ENCODE peak calls at places on chromosomes 2 and 18, in five cellular contexts. X, G, D, M and J are unnamed samples.

GRCh38 chr2:233049194-233049761 is 10.9 kb upstream of the INPP5D start:
- DNase-seq in X (no peak), G (no peak), D (no peak), M (no peak), J (no peak)

GRCh38 chr2:11430729-11431128 is 35.2 kb downstream of the E2F6 start:
- DNase-seq in X (no peak), G (no peak), D (no peak), M (no peak), J (no peak)

GRCh38 chr2:42829556-42830510 is 37.5 kb upstream of the HAAO start:
- DNase-seq in X (no peak), G (no peak), D (peak; percentile 36), M (no peak), J (no peak)

GRCh38 chr2:106292627-106293026 is 98.5 kb upstream of the UXS1 start:
- DNase-seq in X (no peak), G (no peak), D (peak; percentile 10), M (no peak), J (no peak)

GRCh38 chr2:218071218-218071937 is 2.3 kb downstream of the RUFY4 start:
- DNase-seq in X (no peak), G (no peak), D (no peak), M (no peak), J (no peak)

GRCh38 chr2:33219850-33220275 is 256.6 kb upstream of the RASGRP3 start:
- DNase-seq in X (no peak), G (no peak), D (no peak), M (no peak), J (no peak)

GRCh38 chr18:39846277-39846676 is 2108.8 kb upstream of the PIK3C3 start:
- DNase-seq in X (no peak), G (no peak), D (no peak), M (no peak), J (no peak)

GRCh38 chr18:50726960-50727589 is 92.7 kb downstream of the MRO start:
- DNase-seq in X (no peak), G (no peak), D (no peak), M (no peak), J (no peak)

GRCh38 chr2:119205001-119205669 is 18.5 kb upstream of the STEAP3 start:
- DNase-seq in X (no peak), G (no peak), D (no peak), M (no peak), J (peak; percentile 90)

GRCh38 chr18:77068890-77069312 is 63.7 kb downstream of the MBP start:
- DNase-seq in X (no peak), G (no peak), D (no peak), M (no peak), J (no peak)

GRCh38 chr2:62216113-62216512 is 20.2 kb downstream of the B3GNT2 start:
- DNase-seq in X (no peak), G (no peak), D (no peak), M (no peak), J (no peak)

GRCh38 chr2:226985227-226985946 is 149.5 kb downstream of the RHBDD1 start:
- DNase-seq in X (peak; percentile 72), G (peak; percentile 17), D (no peak), M (peak; percentile 56), J (peak; percentile 20)

GRCh38 chr2:39517622-39518021 is 80.5 kb upstream of the MAP4K3 start:
- DNase-seq in X (no peak), G (no peak), D (no peak), M (no peak), J (no peak)

GRCh38 chr18:48876590-48876989 is 74.2 kb downstream of the SMAD7 start:
- DNase-seq in X (no peak), G (no peak), D (no peak), M (no peak), J (no peak)

GRCh38 chr2:173720310-173720709 is 244.9 kb downstream of the SP3 start:
- DNase-seq in X (no peak), G (no peak), D (no peak), M (no peak), J (no peak)

GRCh38 chr2:62461707-62462106 is 44.3 kb downstream of the TMEM17 start:
- DNase-seq in X (no peak), G (no peak), D (no peak), M (no peak), J (no peak)

GRCh38 chr2:50591642-50592041 is 440.3 kb downstream of the NRXN1 start:
- DNase-seq in X (no peak), G (no peak), D (no peak), M (no peak), J (no peak)

GRCh38 chr2:216392018-216392562 is 19.8 kb upstream of the MARCHF4 start:
- DNase-seq in X (no peak), G (no peak), D (no peak), M (no peak), J (no peak)

GRCh38 chr2:204909791-204910190 is 364.5 kb downstream of the PARD3B start:
- DNase-seq in X (no peak), G (no peak), D (no peak), M (no peak), J (no peak)

GRCh38 chr2:13353083-13353482 is 636.3 kb downstream of the TRIB2 start:
- DNase-seq in X (no peak), G (no peak), D (no peak), M (no peak), J (no peak)

GRCh38 chr18:79911009-79911870 is 40.2 kb downstream of the SLC66A2 start:
- DNase-seq in X (no peak), G (no peak), D (no peak), M (no peak), J (no peak)

GRCh38 chr2:223039618-223040017 is 12.4 kb upstream of the KCNE4 start:
- DNase-seq in X (no peak), G (no peak), D (no peak), M (no peak), J (no peak)

GRCh38 chr18:73352546-73352945 is 484.8 kb upstream of the NETO1 start:
- DNase-seq in X (no peak), G (no peak), D (no peak), M (no peak), J (no peak)

GRCh38 chr2:45178854-45179253 is 169.6 kb upstream of the SIX2 start:
- DNase-seq in X (no peak), G (no peak), D (no peak), M (no peak), J (no peak)

GRCh38 chr2:112217854-112218253 is 37.0 kb downstream of the ZC3H8 start:
- DNase-seq in X (no peak), G (no peak), D (no peak), M (no peak), J (no peak)

GRCh38 chr2:126749537-126749936 is 93.6 kb downstream of the GYPC start:
- DNase-seq in X (no peak), G (no peak), D (peak; percentile 36), M (no peak), J (no peak)

GRCh38 chr2:184689633-184690032 is 91.3 kb downstream of the ZNF804A start:
- DNase-seq in X (no peak), G (no peak), D (no peak), M (no peak), J (no peak)

GRCh38 chr2:22890142-22890541 is 494.8 kb upstream of the KLHL29 start:
- DNase-seq in X (no peak), G (no peak), D (no peak), M (no peak), J (no peak)

DNA sequence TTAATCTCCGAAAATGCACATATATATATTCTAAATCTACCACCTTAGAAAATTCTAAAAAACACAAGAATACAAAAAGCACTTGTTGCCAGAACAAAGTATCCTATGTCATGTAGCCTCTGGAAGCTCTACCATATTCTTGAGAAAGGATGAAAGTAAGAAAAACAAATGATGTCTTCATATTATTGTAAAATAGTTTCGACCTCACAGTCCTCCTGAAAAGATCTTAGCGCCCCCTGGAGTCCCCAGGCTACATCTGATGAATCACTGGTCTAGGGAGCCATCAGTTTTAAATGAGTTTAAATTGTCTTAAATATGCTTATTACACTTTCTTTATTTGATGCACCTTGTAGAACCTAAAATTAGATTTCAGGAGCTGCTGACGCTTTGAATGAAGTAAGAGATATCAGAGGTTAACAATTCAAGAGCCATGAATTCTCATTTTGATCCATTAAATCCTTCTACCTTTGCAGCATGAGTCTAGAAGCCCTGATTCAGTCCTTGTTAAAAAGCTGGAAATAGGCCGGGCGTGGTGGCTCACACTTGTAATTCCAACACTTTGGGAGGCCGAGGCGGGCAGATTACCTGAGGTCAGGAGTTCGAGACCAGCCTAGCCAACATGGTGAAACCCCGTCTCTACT is 138.8 kb downstream of the MCFD2 start:
- DNase-seq in X (peak; percentile 69), G (peak; percentile 31), D (no peak), M (peak; percentile 54), J (peak; percentile 53)
- TF ChIP-seq JUND in X (no peak), G (peak; percentile 40), D (peak; percentile 42), M (no peak), J (no peak)

DNA sequence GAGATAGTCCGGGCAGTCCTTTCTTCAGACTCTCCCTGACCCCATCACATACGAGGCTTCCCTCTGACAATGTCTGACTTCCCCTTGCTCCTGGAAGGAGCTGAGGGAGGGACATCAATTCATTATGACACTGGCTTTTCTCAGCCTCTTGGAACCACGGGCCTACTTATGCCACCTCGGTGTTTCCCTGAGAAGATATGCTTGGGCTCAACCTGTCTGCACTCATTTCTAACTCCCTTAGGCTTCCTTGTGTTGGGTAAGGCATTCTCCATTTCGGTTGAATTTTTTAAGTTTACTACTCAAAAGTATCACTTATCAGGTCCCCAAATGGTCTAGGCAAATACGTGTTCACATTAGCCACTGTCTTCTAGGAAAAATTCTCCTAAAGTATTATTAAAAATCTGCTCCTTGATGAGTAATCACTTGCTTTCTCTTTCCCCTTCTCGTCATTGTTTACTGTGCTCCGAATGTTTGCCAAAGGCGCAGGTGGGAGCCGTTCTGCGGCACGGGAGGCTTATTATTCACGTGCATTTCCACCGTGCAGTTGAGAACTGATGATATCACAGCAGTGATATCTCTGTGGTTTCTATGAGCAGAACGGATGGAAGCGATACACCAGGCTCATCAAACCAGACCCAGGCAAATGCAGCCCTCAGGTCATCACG is 33.1 kb downstream of the ARL4C start:
- DNase-seq in X (no peak), G (no peak), D (no peak), M (no peak), J (peak; percentile 6)
- TF ChIP-seq JUND in X (no peak), G (no peak), D (no peak), M (no peak), J (no peak)

DNA sequence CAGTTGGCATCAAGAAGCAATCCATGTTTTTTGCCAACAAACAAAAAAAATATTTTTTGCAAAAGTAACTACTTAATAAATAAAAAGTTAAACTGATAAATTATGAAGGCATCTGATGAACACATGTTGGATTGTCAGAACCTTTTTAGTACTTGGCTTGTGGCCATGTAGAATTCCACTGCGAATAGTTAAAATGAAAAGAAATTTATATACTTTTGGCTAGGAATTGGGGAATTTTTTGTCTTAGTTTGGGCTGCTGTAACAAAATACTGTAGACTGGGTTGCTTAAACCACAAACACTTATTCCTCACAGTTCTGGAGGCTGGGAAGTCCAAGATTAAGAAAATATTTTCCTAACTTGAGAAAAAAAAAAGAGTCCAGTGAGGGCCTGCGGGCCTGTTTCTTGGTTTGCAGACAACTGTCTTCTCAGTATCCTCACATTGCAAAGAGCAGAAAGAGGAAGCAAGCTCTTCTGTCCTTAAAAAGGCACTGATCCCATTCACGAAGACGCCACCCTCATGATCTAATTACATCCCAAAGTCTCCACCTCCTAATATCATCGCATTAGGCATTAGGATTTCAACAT is 81.9 kb downstream of the CD226 start:
- DNase-seq in X (no peak), G (no peak), D (no peak), M (no peak), J (no peak)
- TF ChIP-seq JUND in X (no peak), G (no peak), D (no peak), M (no peak), J (no peak)

DNA sequence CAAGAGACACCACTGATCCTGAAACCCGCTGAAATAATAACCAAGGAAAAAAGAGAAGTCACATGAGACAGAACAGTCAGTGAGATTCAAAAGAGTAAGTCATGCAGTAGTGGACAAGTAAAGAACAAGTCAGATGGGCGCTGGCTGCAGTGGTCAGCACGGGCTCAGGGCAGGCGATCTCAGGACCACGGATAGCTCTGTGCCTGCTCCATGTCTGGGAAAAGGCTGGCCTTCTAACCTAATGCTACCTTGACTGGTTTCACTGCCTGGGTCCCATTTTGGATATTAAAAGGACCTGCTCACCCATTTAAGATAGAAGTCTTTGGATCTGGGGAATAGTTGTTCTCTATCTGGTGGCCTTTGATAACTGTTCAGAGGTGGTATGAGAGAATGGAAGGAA is 61.7 kb upstream of the LCLAT1 start:
- DNase-seq in X (no peak), G (no peak), D (peak; percentile 63), M (no peak), J (peak; percentile 47)
- TF ChIP-seq JUND in X (no peak), G (no peak), D (no peak), M (no peak), J (no peak)